ENCODE peak calls at places on chromosomes 3 and 15, in nine cellular contexts. D, L, E, R, G, I, S, Z and A are unnamed samples.

GRCh38 chr3:119294402-119294888 is 262 bp downstream of the ARHGAP31 start:
- DNase-seq in Z (no peak), L (no peak), S (peak), G (no peak), E (no peak), I (peak), R (peak), D (no peak), A (peak)

GRCh38 chr3:41572092-41572491 is 372.8 kb downstream of the CTNNB1 start:
- DNase-seq in E (no peak), Z (no peak), R (no peak), I (no peak), L (no peak), S (no peak), D (no peak), G (no peak), A (no peak)

GRCh38 chr3:180860180-180860858 is 52.2 kb upstream of the FXR1 start:
- DNase-seq in Z (no peak), I (no peak), R (no peak), L (no peak), D (no peak), G (no peak), S (no peak), E (no peak), A (peak)

GRCh38 chr15:58731756-58732535 is 17.6 kb downstream of the ADAM10 start:
- DNase-seq in S (no peak), E (no peak), I (no peak), L (peak), R (no peak), D (no peak), Z (peak), G (no peak), A (no peak)

GRCh38 chr15:73809728-73810501 is 56.8 kb upstream of the INSYN1 start:
- DNase-seq in S (no peak), E (no peak), Z (peak), I (peak), D (peak), G (no peak), R (no peak), L (no peak), A (no peak)

GRCh38 chr3:72961766-72962165 is 34.8 kb upstream of the PPP4R2 start:
- DNase-seq in G (no peak), I (no peak), D (no peak), R (no peak), Z (no peak), E (no peak), L (no peak), S (no peak), A (no peak)

GRCh38 chr15:69997701-69998273 is 99.9 kb downstream of the TLE3 start:
- DNase-seq in S (no peak), R (no peak), L (no peak), E (peak), Z (peak), G (peak), D (peak), I (peak), A (no peak)

GRCh38 chr3:89260721-89261120 is 153.3 kb downstream of the EPHA3 start:
- DNase-seq in Z (no peak), L (no peak), I (no peak), S (no peak), G (no peak), D (no peak), R (no peak), E (no peak), A (no peak)

GRCh38 chr3:136634821-136635220 is 117.4 kb downstream of the STAG1 start:
- DNase-seq in E (no peak), Z (no peak), I (no peak), G (no peak), L (no peak), D (no peak), S (no peak), R (no peak), A (no peak)

GRCh38 chr15:59632714-59633113 is 21.1 kb downstream of the GCNT3 start:
- DNase-seq in E (no peak), G (no peak), Z (peak), I (no peak), D (no peak), L (no peak), S (no peak), R (no peak), A (peak)

GRCh38 chr3:51691949-51692348 is 14.9 kb upstream of the GRM2 start:
- DNase-seq in L (no peak), I (no peak), S (no peak), E (no peak), R (no peak), Z (no peak), D (no peak), G (no peak), A (no peak)

GRCh38 chr3:148924572-148924971 is 59.5 kb downstream of the CPA3 start:
- DNase-seq in Z (peak), R (no peak), L (no peak), D (no peak), I (no peak), E (no peak), S (no peak), G (no peak), A (no peak)

GRCh38 chr3:101466465-101467309 is 46.3 kb downstream of the SENP7 start:
- DNase-seq in E (no peak), I (no peak), S (peak), L (peak), D (no peak), R (no peak), Z (no peak), G (no peak), A (no peak)

GRCh38 chr15:28124841-28125240 is 25.7 kb upstream of the OCA2 start:
- DNase-seq in G (no peak), I (no peak), Z (no peak), S (no peak), E (no peak), L (no peak), D (no peak), R (no peak), A (no peak)

GRCh38 chr3:63644212-63644777 is 8.2 kb upstream of the SNTN start:
- DNase-seq in I (no peak), G (no peak), R (no peak), E (no peak), S (no peak), L (no peak), Z (no peak), D (no peak), A (no peak)

GRCh38 chr3:144771401-144771870 is 799.8 kb downstream of the DIPK2A start:
- DNase-seq in L (peak), G (peak), S (no peak), E (no peak), R (no peak), D (no peak), I (no peak), Z (no peak), A (no peak)

GRCh38 chr3:52181543-52181942 is 16.4 kb upstream of the ALAS1 start:
- DNase-seq in Z (peak), I (no peak), L (no peak), E (no peak), D (no peak), R (no peak), S (no peak), G (peak), A (no peak)

GRCh38 chr3:145650170-145650569 is 510.8 kb downstream of the PLOD2 start:
- DNase-seq in L (no peak), E (no peak), R (no peak), Z (no peak), D (no peak), S (no peak), I (no peak), G (no peak), A (no peak)

GRCh38 chr3:63494646-63495045 is 157.8 kb upstream of the SNTN start:
- DNase-seq in Z (no peak), L (no peak), E (no peak), I (no peak), S (no peak), D (no peak), R (no peak), G (no peak), A (no peak)

GRCh38 chr3:101252897-101253296 is 67.5 kb downstream of the IMPG2 start:
- DNase-seq in R (no peak), L (no peak), Z (peak), D (no peak), I (no peak), S (no peak), E (no peak), G (no peak), A (peak)

GRCh38 chr3:8458711-8459110 is 42.9 kb upstream of the LMCD1 start:
- DNase-seq in R (no peak), G (peak), L (no peak), E (no peak), D (no peak), I (no peak), S (no peak), Z (peak), A (no peak)

GRCh38 chr3:136380530-136380929 is 130.4 kb downstream of the PCCB start:
- DNase-seq in L (no peak), I (no peak), E (no peak), Z (peak), D (no peak), S (no peak), G (no peak), R (no peak), A (no peak)

GRCh38 chr3:124217542-124217941 is 225.6 kb upstream of the ROPN1 start:
- DNase-seq in S (no peak), G (peak), D (no peak), R (no peak), Z (peak), I (no peak), L (peak), E (no peak), A (peak)

GRCh38 chr15:75650908-75651809 is 3.4 kb downstream of the SNX33 start:
- DNase-seq in I (no peak), R (no peak), G (no peak), L (peak), Z (peak), S (no peak), E (no peak), D (no peak), A (no peak)

GRCh38 chr3:38314767-38315487 is 31.7 kb upstream of the XYLB start:
- DNase-seq in I (no peak), Z (no peak), E (no peak), S (no peak), R (no peak), D (no peak), L (no peak), G (no peak), A (peak)

GRCh38 chr3:98812851-98813374 is 49.8 kb downstream of the ST3GAL6 start:
- DNase-seq in R (no peak), D (peak), I (no peak), E (peak), Z (peak), L (peak), S (no peak), G (no peak), A (peak)

GRCh38 chr15:88272421-88272820 is 15.9 kb upstream of the NTRK3 start:
- DNase-seq in Z (no peak), S (no peak), L (no peak), G (no peak), I (no peak), R (no peak), E (no peak), D (no peak), A (no peak)